ENCODE peak calls at places on chromosomes 13 and 19, in seven cellular contexts. One of them, this sample, is unnamed.

GRCh38 chr13:96403241-96403640 is 313.3 kb downstream of the HS6ST3 start:
- DNase-seq in uterus: no peak
- DNase-seq in dorsolateral prefrontal cortex: no peak
- DNase-seq in neuronal stem cell: no peak
- DNase-seq in suprapubic skin: no peak
- DNase-seq in GM23248: no peak
- DNase-seq in Karpas-422: no peak
- DNase-seq in this sample: no peak

GRCh38 chr13:43368003-43368402 is 344.6 kb downstream of the DNAJC15 start:
- DNase-seq in uterus: no peak
- DNase-seq in dorsolateral prefrontal cortex: no peak
- DNase-seq in neuronal stem cell: no peak
- DNase-seq in suprapubic skin: no peak
- DNase-seq in GM23248: peak
- DNase-seq in Karpas-422: no peak
- DNase-seq in this sample: no peak

GRCh38 chr19:46221981-46222610 is 7.4 kb upstream of the IGFL1 start:
- DNase-seq in uterus: peak
- DNase-seq in dorsolateral prefrontal cortex: peak
- DNase-seq in neuronal stem cell: no peak
- DNase-seq in suprapubic skin: no peak
- DNase-seq in GM23248: peak
- DNase-seq in Karpas-422: no peak
- DNase-seq in this sample: peak

GRCh38 chr13:38763446-38764381 is 76.8 kb downstream of the FREM2 start:
- DNase-seq in uterus: no peak
- DNase-seq in dorsolateral prefrontal cortex: no peak
- DNase-seq in neuronal stem cell: peak
- DNase-seq in suprapubic skin: no peak
- DNase-seq in GM23248: peak
- DNase-seq in Karpas-422: peak
- DNase-seq in this sample: no peak

GRCh38 chr19:29843180-29844051 is 31.6 kb downstream of the CCNE1 start:
- DNase-seq in uterus: peak
- DNase-seq in dorsolateral prefrontal cortex: no peak
- DNase-seq in neuronal stem cell: peak
- DNase-seq in suprapubic skin: peak
- DNase-seq in GM23248: peak
- DNase-seq in Karpas-422: no peak
- DNase-seq in this sample: no peak

GRCh38 chr19:45200614-45201013 is 22.0 kb downstream of the BLOC1S3 start:
- DNase-seq in uterus: no peak
- DNase-seq in dorsolateral prefrontal cortex: no peak
- DNase-seq in neuronal stem cell: no peak
- DNase-seq in suprapubic skin: no peak
- DNase-seq in GM23248: peak
- DNase-seq in Karpas-422: peak
- DNase-seq in this sample: peak

GRCh38 chr13:48723168-48723567 is 69.4 kb downstream of the CYSLTR2 start:
- DNase-seq in uterus: no peak
- DNase-seq in dorsolateral prefrontal cortex: no peak
- DNase-seq in neuronal stem cell: no peak
- DNase-seq in suprapubic skin: no peak
- DNase-seq in GM23248: no peak
- DNase-seq in Karpas-422: no peak
- DNase-seq in this sample: no peak

GRCh38 chr13:109628251-109628699 is 158.1 kb downstream of the IRS2 start:
- DNase-seq in uterus: no peak
- DNase-seq in dorsolateral prefrontal cortex: no peak
- DNase-seq in neuronal stem cell: no peak
- DNase-seq in suprapubic skin: no peak
- DNase-seq in GM23248: peak
- DNase-seq in Karpas-422: no peak
- DNase-seq in this sample: no peak

GRCh38 chr13:75670496-75670895 is 34.4 kb downstream of the LMO7 start:
- DNase-seq in uterus: no peak
- DNase-seq in dorsolateral prefrontal cortex: no peak
- DNase-seq in neuronal stem cell: no peak
- DNase-seq in suprapubic skin: no peak
- DNase-seq in GM23248: peak
- DNase-seq in Karpas-422: no peak
- DNase-seq in this sample: no peak

GRCh38 chr13:75666646-75667351 is 30.7 kb downstream of the LMO7 start:
- DNase-seq in uterus: no peak
- DNase-seq in dorsolateral prefrontal cortex: no peak
- DNase-seq in neuronal stem cell: no peak
- DNase-seq in suprapubic skin: no peak
- DNase-seq in GM23248: peak
- DNase-seq in Karpas-422: no peak
- DNase-seq in this sample: no peak

GRCh38 chr13:75675421-75675820 is 39.3 kb downstream of the LMO7 start:
- DNase-seq in uterus: no peak
- DNase-seq in dorsolateral prefrontal cortex: no peak
- DNase-seq in neuronal stem cell: no peak
- DNase-seq in suprapubic skin: no peak
- DNase-seq in GM23248: peak
- DNase-seq in Karpas-422: no peak
- DNase-seq in this sample: no peak

DNA sequence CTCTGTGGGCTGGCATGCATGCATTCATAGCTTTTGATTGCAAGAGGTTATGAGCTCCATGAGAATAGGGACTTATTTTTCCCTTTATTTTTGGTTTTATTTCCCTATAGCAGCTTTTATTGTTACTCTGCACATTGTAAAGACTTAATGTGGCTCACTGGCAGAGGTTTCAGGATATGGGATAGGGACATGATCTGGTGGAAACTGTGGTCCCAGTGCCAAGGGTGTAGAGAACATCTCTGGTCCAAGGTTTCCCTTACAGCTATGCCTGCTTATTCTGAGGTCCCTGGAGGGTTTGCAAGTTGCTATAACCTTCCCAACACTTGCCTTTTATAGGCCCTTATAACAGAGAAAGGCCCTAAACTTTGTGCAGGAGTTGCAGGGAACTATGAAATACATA is 33.6 kb downstream of the LMO7 start:
- DNase-seq in uterus: no peak
- DNase-seq in dorsolateral prefrontal cortex: no peak
- DNase-seq in neuronal stem cell: no peak
- DNase-seq in suprapubic skin: no peak
- DNase-seq in GM23248: no peak
- DNase-seq in Karpas-422: no peak
- DNase-seq in this sample: no peak
- H3K27ac ChIP-seq in uterus: no peak
- H3K27ac ChIP-seq in dorsolateral prefrontal cortex: no peak
- H3K27ac ChIP-seq in neuronal stem cell: no peak
- H3K27ac ChIP-seq in suprapubic skin: no peak
- H3K27ac ChIP-seq in GM23248: no peak
- H3K27ac ChIP-seq in Karpas-422: no peak
- H3K27ac ChIP-seq in this sample: no peak

GRCh38 chr19:36009220-36009619 is 607 bp upstream of the SYNE4 start:
- DNase-seq in uterus: peak
- DNase-seq in dorsolateral prefrontal cortex: peak
- DNase-seq in neuronal stem cell: peak
- DNase-seq in suprapubic skin: peak
- DNase-seq in GM23248: peak
- DNase-seq in Karpas-422: peak
- DNase-seq in this sample: peak

GRCh38 chr19:36010402-36010801 is 1.8 kb upstream of the SYNE4 start:
- DNase-seq in uterus: no peak
- DNase-seq in dorsolateral prefrontal cortex: no peak
- DNase-seq in neuronal stem cell: no peak
- DNase-seq in suprapubic skin: no peak
- DNase-seq in GM23248: no peak
- DNase-seq in Karpas-422: no peak
- DNase-seq in this sample: no peak

GRCh38 chr19:36008336-36008978 is at the start of gene SYNE4:
- DNase-seq in uterus: no peak
- DNase-seq in dorsolateral prefrontal cortex: no peak
- DNase-seq in neuronal stem cell: no peak
- DNase-seq in suprapubic skin: no peak
- DNase-seq in GM23248: peak
- DNase-seq in Karpas-422: peak
- DNase-seq in this sample: peak

GRCh38 chr19:36009633-36010379 is 1.2 kb upstream of the SYNE4 start:
- DNase-seq in uterus: no peak
- DNase-seq in dorsolateral prefrontal cortex: no peak
- DNase-seq in neuronal stem cell: no peak
- DNase-seq in suprapubic skin: no peak
- DNase-seq in GM23248: no peak
- DNase-seq in Karpas-422: peak
- DNase-seq in this sample: no peak

DNA sequence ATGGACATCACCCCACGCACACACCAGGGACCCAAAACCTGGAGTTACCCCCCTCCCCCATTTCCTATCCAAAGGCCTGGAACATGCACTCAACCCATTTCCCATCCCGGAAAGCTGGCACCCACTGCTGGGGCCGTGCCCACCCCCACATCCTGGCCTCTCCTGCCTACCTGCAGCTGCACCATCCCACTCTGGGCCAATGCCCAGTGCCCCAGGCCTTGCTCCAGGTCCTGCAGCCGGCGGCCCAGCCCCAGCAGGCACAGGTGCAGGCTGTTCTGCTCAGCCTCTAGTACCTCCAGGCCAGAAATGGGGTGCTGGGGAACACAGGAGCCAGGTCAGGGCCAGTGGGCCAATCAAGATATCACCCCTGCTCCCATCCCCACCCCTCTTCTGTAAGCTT is 1.7 kb downstream of the SYNE4 start:
- DNase-seq in uterus: no peak
- DNase-seq in dorsolateral prefrontal cortex: no peak
- DNase-seq in neuronal stem cell: no peak
- DNase-seq in suprapubic skin: no peak
- DNase-seq in GM23248: no peak
- DNase-seq in Karpas-422: no peak
- DNase-seq in this sample: no peak
- H3K27ac ChIP-seq in uterus: no peak
- H3K27ac ChIP-seq in dorsolateral prefrontal cortex: no peak
- H3K27ac ChIP-seq in neuronal stem cell: no peak
- H3K27ac ChIP-seq in suprapubic skin: no peak
- H3K27ac ChIP-seq in GM23248: no peak
- H3K27ac ChIP-seq in Karpas-422: no peak
- H3K27ac ChIP-seq in this sample: no peak

GRCh38 chr13:25292301-25292700 is 5.0 kb upstream of the MTMR6 start:
- DNase-seq in uterus: no peak
- DNase-seq in dorsolateral prefrontal cortex: no peak
- DNase-seq in neuronal stem cell: no peak
- DNase-seq in suprapubic skin: no peak
- DNase-seq in GM23248: no peak
- DNase-seq in Karpas-422: no peak
- DNase-seq in this sample: no peak

GRCh38 chr13:25288966-25289365 is 1.7 kb upstream of the MTMR6 start:
- DNase-seq in uterus: no peak
- DNase-seq in dorsolateral prefrontal cortex: no peak
- DNase-seq in neuronal stem cell: no peak
- DNase-seq in suprapubic skin: no peak
- DNase-seq in GM23248: no peak
- DNase-seq in Karpas-422: peak
- DNase-seq in this sample: no peak

GRCh38 chr13:25286308-25286968 is 850 bp downstream of the MTMR6 start:
- DNase-seq in uterus: no peak
- DNase-seq in dorsolateral prefrontal cortex: no peak
- DNase-seq in neuronal stem cell: peak
- DNase-seq in suprapubic skin: no peak
- DNase-seq in GM23248: peak
- DNase-seq in Karpas-422: peak
- DNase-seq in this sample: no peak

GRCh38 chr13:25291691-25292090 is 4.4 kb upstream of the MTMR6 start:
- DNase-seq in uterus: no peak
- DNase-seq in dorsolateral prefrontal cortex: no peak
- DNase-seq in neuronal stem cell: no peak
- DNase-seq in suprapubic skin: no peak
- DNase-seq in GM23248: no peak
- DNase-seq in Karpas-422: no peak
- DNase-seq in this sample: no peak

DNA sequence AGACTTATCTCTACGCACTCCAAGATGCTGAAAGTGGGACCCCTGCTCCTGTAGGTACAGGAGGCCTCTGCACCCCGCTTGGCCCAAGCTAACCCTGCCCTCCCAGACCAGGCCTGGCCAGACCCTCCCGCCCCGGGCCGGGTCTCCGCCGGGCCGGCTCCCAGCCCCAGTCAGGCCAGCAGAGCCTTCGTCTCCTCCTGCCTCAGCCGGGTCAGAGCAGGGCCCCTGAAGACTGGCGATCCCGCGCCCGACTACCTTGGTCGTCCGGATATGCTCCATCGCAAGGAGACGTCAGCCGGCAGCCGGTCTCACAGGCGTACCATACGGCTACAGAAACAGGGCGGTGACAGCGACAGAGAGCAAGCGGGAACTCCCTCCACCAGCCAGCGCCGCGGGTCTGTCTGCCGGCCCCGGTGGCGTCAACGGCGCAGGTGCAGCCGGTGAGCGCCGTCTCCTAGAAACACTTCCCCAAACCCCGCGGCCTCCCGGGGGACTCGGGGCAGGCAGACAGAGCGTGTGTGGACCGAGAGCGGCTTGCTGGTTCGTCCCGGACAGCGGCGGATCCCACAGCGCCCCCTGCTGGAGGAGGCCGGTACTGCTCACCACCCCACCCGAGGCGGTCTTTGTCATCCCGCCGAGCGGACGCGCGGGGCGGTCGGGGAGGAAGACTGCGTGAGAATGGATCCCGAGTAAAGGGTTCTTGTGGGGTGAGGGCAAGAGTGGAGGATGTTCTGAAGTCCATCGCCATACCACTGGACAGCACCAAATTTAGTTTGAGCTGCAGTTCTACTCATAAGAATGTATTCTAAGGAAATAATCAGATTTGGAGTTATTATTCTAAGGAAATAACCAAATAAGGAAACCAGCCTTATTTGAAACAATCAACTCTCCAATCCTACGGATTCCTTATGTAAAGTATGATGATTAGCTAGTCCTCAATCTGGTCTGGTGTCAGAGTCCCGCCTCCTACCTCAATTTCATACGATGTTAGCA is at the start of gene MTMR6:
- DNase-seq in uterus: peak
- DNase-seq in dorsolateral prefrontal cortex: peak
- DNase-seq in neuronal stem cell: peak
- DNase-seq in suprapubic skin: peak
- DNase-seq in GM23248: peak
- DNase-seq in Karpas-422: peak
- DNase-seq in this sample: peak
- H3K27ac ChIP-seq in uterus: peak
- H3K27ac ChIP-seq in dorsolateral prefrontal cortex: peak
- H3K27ac ChIP-seq in neuronal stem cell: peak
- H3K27ac ChIP-seq in suprapubic skin: peak
- H3K27ac ChIP-seq in GM23248: peak
- H3K27ac ChIP-seq in Karpas-422: peak
- H3K27ac ChIP-seq in this sample: peak

GRCh38 chr19:55686311-55687050 is 11.5 kb downstream of the EPN1 start:
- DNase-seq in uterus: no peak
- DNase-seq in dorsolateral prefrontal cortex: peak
- DNase-seq in neuronal stem cell: no peak
- DNase-seq in suprapubic skin: no peak
- DNase-seq in GM23248: no peak
- DNase-seq in Karpas-422: no peak
- DNase-seq in this sample: no peak

GRCh38 chr19:55689366-55690108 is 14.5 kb downstream of the EPN1 start:
- DNase-seq in uterus: no peak
- DNase-seq in dorsolateral prefrontal cortex: peak
- DNase-seq in neuronal stem cell: no peak
- DNase-seq in suprapubic skin: peak
- DNase-seq in GM23248: no peak
- DNase-seq in Karpas-422: no peak
- DNase-seq in this sample: no peak

GRCh38 chr19:55688422-55689218 is 13.6 kb downstream of the EPN1 start:
- DNase-seq in uterus: no peak
- DNase-seq in dorsolateral prefrontal cortex: peak
- DNase-seq in neuronal stem cell: no peak
- DNase-seq in suprapubic skin: peak
- DNase-seq in GM23248: no peak
- DNase-seq in Karpas-422: no peak
- DNase-seq in this sample: peak

GRCh38 chr19:55685776-55686175 is 10.8 kb downstream of the EPN1 start:
- DNase-seq in uterus: no peak
- DNase-seq in dorsolateral prefrontal cortex: peak
- DNase-seq in neuronal stem cell: no peak
- DNase-seq in suprapubic skin: no peak
- DNase-seq in GM23248: no peak
- DNase-seq in Karpas-422: no peak
- DNase-seq in this sample: no peak

DNA sequence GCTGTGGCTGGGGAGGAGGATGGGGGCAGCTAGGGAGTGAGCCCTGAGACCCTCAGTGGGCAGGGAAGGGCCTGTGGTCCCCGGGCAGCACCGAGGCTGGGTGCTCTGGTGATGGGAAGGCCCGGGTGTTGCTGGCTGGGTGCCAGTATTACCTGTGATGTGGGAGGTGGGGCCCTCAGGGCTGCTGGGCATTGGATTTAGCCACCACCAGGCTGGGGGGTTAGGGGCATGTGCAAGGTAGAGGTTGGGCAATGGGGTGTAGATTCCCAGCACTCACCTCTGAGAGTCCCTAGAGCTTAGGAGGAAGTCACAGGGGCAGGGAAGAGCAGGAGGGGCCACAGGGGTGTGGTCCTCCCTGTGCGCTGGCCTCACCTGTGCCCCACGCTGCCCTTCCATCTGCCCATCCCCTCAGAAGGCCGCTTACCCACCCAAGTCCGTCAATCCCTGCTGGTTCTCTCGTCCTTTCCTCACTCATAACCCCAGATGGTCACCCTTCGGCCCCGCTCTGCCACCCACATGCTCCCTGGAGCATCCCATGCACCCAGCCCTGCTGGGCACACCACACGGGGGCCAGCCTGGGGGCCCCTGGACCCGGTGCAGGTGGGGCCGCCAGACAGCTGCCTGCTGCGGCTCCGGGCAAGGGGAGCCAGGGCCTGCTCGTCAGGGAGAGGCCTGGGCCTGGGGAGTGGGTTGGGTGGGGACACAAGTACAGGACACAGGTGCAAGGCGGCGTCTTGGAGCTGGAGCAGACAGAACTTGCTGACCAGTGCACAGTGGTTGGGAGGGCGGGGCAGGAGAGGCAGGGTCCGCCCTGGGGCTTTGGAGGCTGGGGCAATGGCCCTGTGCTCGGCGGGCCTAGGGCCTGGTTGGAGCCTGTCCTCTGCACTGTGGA is 12.5 kb downstream of the EPN1 start:
- DNase-seq in uterus: no peak
- DNase-seq in dorsolateral prefrontal cortex: peak
- DNase-seq in neuronal stem cell: no peak
- DNase-seq in suprapubic skin: peak
- DNase-seq in GM23248: no peak
- DNase-seq in Karpas-422: no peak
- DNase-seq in this sample: no peak
- H3K27ac ChIP-seq in uterus: no peak
- H3K27ac ChIP-seq in dorsolateral prefrontal cortex: no peak
- H3K27ac ChIP-seq in neuronal stem cell: no peak
- H3K27ac ChIP-seq in suprapubic skin: no peak
- H3K27ac ChIP-seq in GM23248: no peak
- H3K27ac ChIP-seq in Karpas-422: no peak
- H3K27ac ChIP-seq in this sample: peak

This sample was measured in stomach.